ENCODE peak calls at places on chromosomes 5 and 9, in six cellular contexts. H, U, X, B, J and W are unnamed samples.

GRCh38 chr5:5203441-5203840 is 63.3 kb downstream of the ADAMTS16 start:
- DNase-seq in B (no peak), J (no peak), X (no peak), U (no peak), H (no peak), W (no peak)

GRCh38 chr9:68595868-68596267 is 55.2 kb upstream of the TMEM252 start:
- DNase-seq in H (no peak), X (no peak), J (no peak), U (no peak), B (no peak), W (no peak)

GRCh38 chr5:1751026-1751863 is 48.4 kb downstream of the MRPL36 start:
- DNase-seq in X (no peak), H (no peak), U (no peak), B (no peak), J (no peak), W (peak)

GRCh38 chr5:158313027-158313738 is 454.2 kb upstream of the CLINT1 start:
- DNase-seq in U (no peak), X (no peak), J (no peak), H (no peak), B (no peak), W (no peak)

GRCh38 chr9:29150606-29151005 is 1577.3 kb upstream of the C9orf72 start:
- DNase-seq in X (no peak), J (no peak), H (no peak), B (peak), U (no peak), W (no peak)

GRCh38 chr5:65133473-65134110 is 348.1 kb downstream of the ADAMTS6 start:
- DNase-seq in X (no peak), H (no peak), B (no peak), U (no peak), J (no peak), W (no peak)

GRCh38 chr5:140718266-140718592 is 18.0 kb downstream of the ZMAT2 start:
- DNase-seq in U (no peak), H (no peak), X (no peak), B (no peak), J (no peak), W (no peak)

GRCh38 chr9:136629879-136630661 is 32.6 kb upstream of the EGFL7 start:
- DNase-seq in J (peak), X (peak), H (no peak), B (peak), U (peak), W (no peak)

GRCh38 chr9:8371686-8372085 is 572.1 kb upstream of the DMAC1 start:
- DNase-seq in H (no peak), J (no peak), U (no peak), X (no peak), B (no peak), W (no peak)

GRCh38 chr9:90964101-90965020 is 162.7 kb downstream of the SYK start:
- DNase-seq in B (peak), U (no peak), J (peak), H (no peak), X (peak), W (no peak)

GRCh38 chr5:67179695-67180302 is 16.8 kb downstream of the CD180 start:
- DNase-seq in B (no peak), H (no peak), J (no peak), U (no peak), X (no peak), W (no peak)

GRCh38 chr9:108761530-108762347 is 94.0 kb downstream of the ACTL7B start:
- DNase-seq in B (peak), X (peak), H (peak), J (peak), U (peak), W (no peak)

GRCh38 chr9:31325778-31326177 is 1058.7 kb upstream of the ACO1 start:
- DNase-seq in H (no peak), U (no peak), J (no peak), X (no peak), B (no peak), W (no peak)

GRCh38 chr9:119003882-119004617 is 365.2 kb downstream of the BRINP1 start:
- DNase-seq in U (no peak), X (no peak), B (peak), H (no peak), J (no peak), W (no peak)

GRCh38 chr5:172823840-172824362 is 10.2 kb upstream of the ERGIC1 start:
- DNase-seq in X (no peak), J (no peak), B (no peak), H (no peak), U (no peak), W (no peak)

GRCh38 chr5:52811067-52811749 is 23.5 kb downstream of the ITGA1 start:
- DNase-seq in J (no peak), U (no peak), X (no peak), B (peak), H (no peak), W (no peak)

GRCh38 chr9:101409079-101409477 is 10.4 kb downstream of the ZNF189 start:
- DNase-seq in U (no peak), X (no peak), H (no peak), B (peak), J (no peak), W (no peak)

GRCh38 chr5:36491860-36492259 is 114.5 kb upstream of the SLC1A3 start:
- DNase-seq in H (no peak), J (no peak), B (no peak), X (no peak), U (no peak), W (no peak)

GRCh38 chr5:115657883-115658233 is 32.0 kb upstream of the TMED7 start:
- DNase-seq in H (no peak), U (no peak), B (peak), J (no peak), X (no peak), W (no peak)

GRCh38 chr9:34403554-34404380 is 27.1 kb upstream of the MYORG start:
- DNase-seq in H (peak), U (peak), X (peak), B (peak), J (peak), W (peak)

GRCh38 chr9:138096192-138096845 is 218.7 kb downstream of the CACNA1B start:
- DNase-seq in B (no peak), H (no peak), J (no peak), X (no peak), U (no peak), W (no peak)

GRCh38 chr5:124790895-124791732 is 44.7 kb upstream of the ZNF608 start:
- DNase-seq in B (peak), J (no peak), H (peak), U (no peak), X (no peak), W (no peak)

GRCh38 chr5:72561407-72561972 is 54.3 kb upstream of the ZNF366 start:
- DNase-seq in B (no peak), U (no peak), X (no peak), H (no peak), J (no peak), W (no peak)

GRCh38 chr5:55582256-55582655 is 47.5 kb upstream of the PLPP1 start:
- DNase-seq in U (no peak), B (no peak), H (no peak), J (no peak), X (no peak), W (no peak)

GRCh38 chr9:110995511-110996340 is 42.5 kb downstream of the LPAR1 start:
- DNase-seq in X (no peak), J (no peak), U (no peak), H (no peak), B (peak), W (no peak)

GRCh38 chr9:105908069-105908468 is 213.7 kb downstream of the TMEM38B start:
- DNase-seq in U (no peak), B (no peak), H (no peak), J (no peak), X (no peak), W (no peak)

GRCh38 chr5:122163151-122164069 is 34.1 kb downstream of the ZNF474 start:
- DNase-seq in U (no peak), X (no peak), J (no peak), H (no peak), B (peak), W (no peak)

GRCh38 chr5:72658161-72658560 is 151.0 kb upstream of the ZNF366 start:
- DNase-seq in X (no peak), U (no peak), J (no peak), H (no peak), B (no peak), W (no peak)

GRCh38 chr5:175567954-175568353 is 89.6 kb downstream of the SFXN1 start:
- DNase-seq in X (no peak), B (no peak), U (no peak), H (no peak), J (peak), W (no peak)

GRCh38 chr9:80146466-80146865 is 574.7 kb downstream of the TLE4 start:
- DNase-seq in J (peak), X (no peak), H (no peak), U (no peak), B (no peak), W (no peak)

GRCh38 chr9:127506814-127507750 is 55.8 kb downstream of the LRSAM1 start:
- DNase-seq in J (no peak), U (no peak), B (peak), H (no peak), X (no peak), W (no peak)

GRCh38 chr5:96880402-96881164 is 4.3 kb downstream of the ERAP2 start:
- DNase-seq in J (no peak), B (peak), H (no peak), U (no peak), X (no peak), W (no peak)

GRCh38 chr9:68970150-68970549 is 43.8 kb downstream of the PRKACG start:
- DNase-seq in J (no peak), B (no peak), U (no peak), X (no peak), H (peak), W (no peak)

GRCh38 chr5:138352071-138352721 is at the start of gene KDM3B:
- DNase-seq in J (peak), H (peak), U (peak), B (peak), X (peak), W (peak)

GRCh38 chr5:124264499-124264898 is 481.9 kb downstream of the ZNF608 start:
- DNase-seq in X (no peak), J (no peak), H (no peak), U (no peak), B (peak), W (no peak)

GRCh38 chr5:66963559-66963971 is 233.0 kb downstream of the CD180 start:
- DNase-seq in X (no peak), U (no peak), H (no peak), J (no peak), B (peak), W (no peak)

GRCh38 chr5:181239062-181239663 is 4.5 kb downstream of the RACK1 start:
- DNase-seq in X (no peak), J (no peak), H (no peak), U (no peak), B (no peak), W (no peak)

GRCh38 chr9:122088880-122089567 is 4.1 kb downstream of the TTLL11 start:
- DNase-seq in X (no peak), B (no peak), U (no peak), H (no peak), J (no peak), W (no peak)

GRCh38 chr9:20271723-20272122 is 350.6 kb downstream of the MLLT3 start:
- DNase-seq in H (no peak), J (no peak), B (no peak), X (no peak), U (no peak), W (no peak)

GRCh38 chr9:20405086-20405485 is 217.2 kb downstream of the MLLT3 start:
- DNase-seq in U (no peak), B (no peak), H (no peak), X (no peak), J (no peak), W (no peak)